ENCODE peak calls at places on chromosomes 1 and 21, in four cellular contexts. C is nephron progenitor cell, M is left lung, I is right atrium auricular region. X is an unnamed sample.

GRCh38 chr1:47175227-47175934 is 14.5 kb downstream of the PDZK1IP1 start:
- DNase-seq in M (no peak), I (no peak), C (peak), X (peak)

GRCh38 chr1:9529190-9529589 is 10.1 kb upstream of the SLC25A33 start:
- DNase-seq in C (no peak), M (no peak), I (no peak), X (no peak)

GRCh38 chr21:39451332-39452206 is at the start of gene SH3BGR:
- DNase-seq in I (peak), M (no peak), C (peak), X (no peak)

GRCh38 chr1:162028726-162029125 is 5.1 kb upstream of the OLFML2B start:
- DNase-seq in I (no peak), M (no peak), C (no peak), X (no peak)

GRCh38 chr1:245099401-245099800 is 55.4 kb upstream of the KIF26B start:
- DNase-seq in I (no peak), C (no peak), M (no peak), X (peak)

GRCh38 chr1:210792703-210793102 is 341.2 kb downstream of the KCNH1 start:
- DNase-seq in I (no peak), M (no peak), C (no peak), X (no peak)

GRCh38 chr1:67838180-67838912 is 5.1 kb upstream of the GNG12 start:
- DNase-seq in M (no peak), I (no peak), C (no peak), X (no peak)

GRCh38 chr1:157312270-157312812 is 174.1 kb upstream of the ETV3 start:
- DNase-seq in I (no peak), M (no peak), C (no peak), X (no peak)

GRCh38 chr1:204136814-204137213 is 15.0 kb downstream of the ETNK2 start:
- DNase-seq in I (no peak), M (no peak), C (no peak), X (no peak)

GRCh38 chr1:182589931-182590330 is 875 bp upstream of the RNASEL start:
- DNase-seq in C (no peak), M (no peak), I (no peak), X (no peak)

GRCh38 chr1:23555225-23555801 is 4.0 kb downstream of the ID3 start:
- DNase-seq in C (peak), M (no peak), I (no peak), X (no peak)

GRCh38 chr1:38059632-38060286 is 13.2 kb upstream of the POU3F1 start:
- DNase-seq in C (no peak), I (no peak), M (no peak), X (no peak)

GRCh38 chr1:167819849-167820683 is 93.9 kb downstream of the ADCY10 start:
- DNase-seq in C (peak), M (peak), I (peak), X (peak)

GRCh38 chr1:6601049-6601864 is 1.4 kb downstream of the KLHL21 start:
- DNase-seq in C (peak), M (peak), I (peak), X (no peak)

GRCh38 chr21:42263591-42264131 is 44.7 kb downstream of the ABCG1 start:
- DNase-seq in M (peak), C (no peak), I (peak), X (no peak)

GRCh38 chr1:99963041-99963795 is 6.6 kb upstream of the SLC35A3 start:
- DNase-seq in C (no peak), M (no peak), I (no peak), X (no peak)

GRCh38 chr1:92476071-92476607 is 10.6 kb downstream of the GFI1 start:
- DNase-seq in I (no peak), C (no peak), M (no peak), X (no peak)

GRCh38 chr1:230591676-230592075 is 50.6 kb upstream of the COG2 start:
- DNase-seq in M (no peak), C (no peak), I (no peak), X (no peak)

GRCh38 chr1:68051475-68051874 is 1.0 kb upstream of the DIRAS3 start:
- DNase-seq in I (peak), M (peak), C (peak), X (peak)

GRCh38 chr1:240803151-240803550 is 191.2 kb upstream of the GREM2 start:
- DNase-seq in C (no peak), I (no peak), M (no peak), X (no peak)

GRCh38 chr1:143661418-143662120 is 310.2 kb downstream of the FAM72C start:
- DNase-seq in C (no peak), M (no peak), I (no peak), X (no peak)

GRCh38 chr1:9066945-9067807 is 2.3 kb downstream of the SLC2A5 start:
- DNase-seq in M (no peak), I (peak), C (no peak), X (no peak)

GRCh38 chr1:66940968-66941367 is 16.2 kb downstream of the MIER1 start:
- DNase-seq in M (no peak), I (no peak), C (no peak), X (no peak)

GRCh38 chr1:215597961-215598360 is 30.9 kb downstream of the KCTD3 start:
- DNase-seq in I (no peak), C (no peak), M (no peak), X (no peak)

GRCh38 chr1:55402676-55403464 is 187.7 kb upstream of the USP24 start:
- DNase-seq in I (no peak), C (no peak), M (no peak), X (no peak)

GRCh38 chr1:87203890-87204289 is 124.8 kb upstream of the LMO4 start:
- DNase-seq in I (no peak), M (no peak), C (no peak), X (no peak)

GRCh38 chr1:236875975-236876374 is 80.9 kb downstream of the MTR start:
- DNase-seq in C (no peak), M (no peak), I (no peak), X (no peak)

GRCh38 chr1:70195342-70195741 is 10.0 kb downstream of the LRRC40 start:
- DNase-seq in C (no peak), I (no peak), M (no peak), X (no peak)

GRCh38 chr21:45971487-45972352 is 9.8 kb upstream of the COL6A1 start:
- DNase-seq in M (peak), C (peak), I (peak), X (no peak)

GRCh38 chr1:1781526-1781903 is 3.2 kb upstream of the NADK start:
- DNase-seq in I (no peak), C (no peak), M (no peak), X (no peak)

GRCh38 chr1:74010206-74010605 is 187.8 kb downstream of the LRRIQ3 start:
- DNase-seq in I (no peak), C (no peak), M (no peak), X (no peak)

GRCh38 chr1:48924099-48924498 is 147.4 kb upstream of the BEND5 start:
- DNase-seq in M (no peak), C (no peak), I (no peak), X (no peak)

GRCh38 chr1:8362701-8363101 is 44.8 kb downstream of the SLC45A1 start:
- DNase-seq in M (no peak), C (no peak), I (no peak), X (no peak)

GRCh38 chr1:36609241-36610027 is 126.7 kb upstream of the CSF3R start:
- DNase-seq in I (no peak), M (no peak), C (peak), X (peak)

GRCh38 chr1:22821027-22821426 is 110.4 kb downstream of the EPHB2 start:
- DNase-seq in I (no peak), M (no peak), C (no peak), X (no peak)

GRCh38 chr21:40841524-40842196 is 5.3 kb downstream of the DSCAM start:
- DNase-seq in C (peak), M (peak), I (no peak), X (peak)
- TF ChIP-seq CTCF in C (peak), M (no peak), I (peak), X (peak)

DNA sequence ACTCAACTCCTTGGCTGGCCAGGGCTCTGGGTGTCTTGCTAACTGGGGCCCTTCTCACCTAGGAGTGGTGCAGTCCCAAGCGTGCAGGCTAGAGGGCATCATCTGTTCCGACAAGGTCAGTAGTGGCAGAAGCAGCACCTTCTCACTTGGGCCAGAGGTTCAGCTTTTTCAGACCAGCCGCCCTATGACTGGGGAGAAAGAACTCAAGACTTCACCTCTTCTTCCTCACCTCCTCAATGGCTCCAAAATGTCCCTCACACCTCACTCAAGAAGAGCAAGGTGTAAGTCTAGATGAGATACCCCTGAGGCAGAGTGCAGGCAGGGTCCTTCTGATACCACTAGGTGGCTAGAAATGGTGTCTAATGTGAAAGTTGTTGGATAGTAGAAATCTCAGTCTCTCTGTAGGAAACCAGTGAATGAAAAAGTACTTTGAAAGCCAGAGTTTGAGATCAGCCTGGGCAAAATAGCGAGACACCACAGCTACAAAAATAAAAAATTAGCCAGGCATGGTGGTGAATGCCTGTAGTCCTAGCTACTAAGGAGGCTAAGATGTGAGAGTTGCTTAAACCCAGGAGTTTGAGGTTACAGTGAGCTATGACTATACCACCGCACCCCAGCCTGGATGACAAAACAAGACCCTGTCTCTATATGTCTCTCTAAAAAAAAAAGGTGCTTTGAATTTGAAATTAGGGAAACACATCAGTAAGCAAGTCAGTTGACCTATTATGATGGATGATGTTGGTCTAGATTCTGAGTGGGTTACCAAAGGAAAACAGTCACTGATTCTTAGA is 8.6 kb upstream of the IL20 start:
- DNase-seq in M (no peak), C (no peak), I (no peak), X (no peak)
- TF ChIP-seq CTCF in M (no peak), C (no peak), I (no peak), X (peak)

GRCh38 chr1:243470492-243470891 is 214.7 kb downstream of the SDCCAG8 start:
- DNase-seq in C (no peak), M (no peak), I (no peak), X (no peak)
- TF ChIP-seq CTCF in C (no peak), M (no peak), I (no peak), X (no peak)

GRCh38 chr1:16984717-16985116 is 4.3 kb upstream of the MFAP2 start:
- DNase-seq in C (no peak), M (no peak), I (peak), X (no peak)

GRCh38 chr1:16988210-16988609 is 7.8 kb upstream of the MFAP2 start:
- DNase-seq in M (no peak), C (no peak), I (no peak), X (no peak)

GRCh38 chr1:16989676-16990391 is 9.4 kb upstream of the MFAP2 start:
- DNase-seq in I (no peak), M (no peak), C (no peak), X (no peak)

GRCh38 chr1:16986113-16986512 is 5.7 kb upstream of the MFAP2 start:
- DNase-seq in C (no peak), M (no peak), I (no peak), X (no peak)

GRCh38 chr1:16986596-16987361 is 6.4 kb upstream of the MFAP2 start:
- DNase-seq in M (no peak), I (no peak), C (peak), X (peak)
- TF ChIP-seq CTCF in M (no peak), I (peak), C (peak), X (peak)

DNA sequence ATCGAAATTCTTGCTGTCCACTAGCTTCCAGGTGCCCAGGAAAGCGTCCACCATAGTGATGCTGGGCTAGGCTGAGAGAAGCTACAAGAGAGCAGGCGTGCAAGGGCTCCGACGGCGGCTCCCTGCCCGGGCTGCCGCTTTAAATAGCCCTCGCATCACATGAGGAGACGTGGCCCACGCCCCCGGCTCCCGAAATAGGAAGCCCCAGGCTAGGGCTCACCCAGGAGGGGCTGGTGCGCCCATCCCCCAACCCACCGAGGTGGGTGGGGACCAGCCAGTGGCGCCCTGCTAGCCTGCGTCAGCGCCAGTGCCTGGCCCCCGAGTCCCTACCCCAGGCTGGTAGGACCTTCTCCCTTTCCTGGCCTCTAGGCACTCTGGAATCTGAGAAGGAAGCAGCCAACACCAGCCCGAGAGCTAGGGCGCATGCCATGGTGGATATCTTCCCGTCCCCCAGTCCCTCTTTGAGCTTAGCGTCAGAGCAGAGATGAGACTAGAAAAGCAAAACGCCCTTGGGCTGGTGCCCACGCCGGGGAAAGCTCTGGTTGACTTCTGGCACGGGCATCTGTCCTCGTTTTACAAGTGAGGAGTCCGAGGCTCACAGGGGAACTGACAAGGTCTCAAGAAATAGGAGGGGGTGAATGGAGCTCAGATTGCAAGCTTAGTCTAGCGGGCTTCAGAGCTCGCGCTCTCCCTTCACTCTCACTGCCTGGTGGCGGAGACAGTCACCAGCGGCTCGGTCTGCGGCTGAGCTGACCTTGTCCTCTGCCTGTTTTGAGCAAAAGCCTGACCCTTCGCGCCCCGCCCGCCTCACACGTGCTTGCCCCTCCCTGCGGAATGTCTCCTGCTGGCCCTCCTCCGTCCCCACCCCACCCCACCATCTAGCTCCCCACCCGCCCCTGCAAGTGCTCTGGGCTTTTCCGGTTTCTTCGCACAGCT is at the start of gene FABP3:
- DNase-seq in C (peak), I (peak), M (peak), X (peak)
- TF ChIP-seq CTCF in C (no peak), I (no peak), M (no peak), X (no peak)

DNA sequence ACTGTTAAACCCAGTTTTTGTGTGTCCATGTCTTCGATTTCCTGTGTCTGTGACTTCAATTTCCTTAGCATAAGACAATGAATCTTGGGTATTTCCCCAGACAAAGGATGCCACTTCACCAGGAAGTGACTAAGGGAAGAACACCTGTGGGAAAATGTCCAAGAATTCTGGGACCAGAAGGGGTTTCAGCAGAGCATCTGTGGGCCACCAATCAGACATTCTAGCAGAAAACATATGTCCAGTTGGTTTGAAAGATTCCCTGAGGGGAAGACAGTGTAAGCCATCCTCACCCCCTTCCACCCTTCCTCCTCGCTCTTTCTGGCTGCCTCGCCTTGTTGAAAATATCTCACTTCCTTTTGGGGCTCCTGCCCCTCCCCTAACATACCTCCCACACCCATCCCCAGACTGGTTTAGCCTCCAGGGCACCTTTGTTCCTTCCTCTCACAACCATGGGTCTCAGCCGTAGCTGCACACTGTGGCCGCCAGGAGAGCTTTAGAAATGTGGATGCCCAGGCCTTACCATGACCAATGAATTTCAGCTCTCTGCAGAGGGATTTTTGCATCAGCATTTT is 25.5 kb upstream of the IFNAR1 start:
- DNase-seq in C (no peak), M (no peak), I (no peak), X (no peak)
- TF ChIP-seq CTCF in C (no peak), M (no peak), I (no peak), X (peak)

GRCh38 chr1:152926091-152926490 is 17.7 kb downstream of the IVL start:
- DNase-seq in I (no peak), C (no peak), M (no peak), X (no peak)
- TF ChIP-seq CTCF in I (no peak), C (no peak), M (no peak), X (no peak)

DNA sequence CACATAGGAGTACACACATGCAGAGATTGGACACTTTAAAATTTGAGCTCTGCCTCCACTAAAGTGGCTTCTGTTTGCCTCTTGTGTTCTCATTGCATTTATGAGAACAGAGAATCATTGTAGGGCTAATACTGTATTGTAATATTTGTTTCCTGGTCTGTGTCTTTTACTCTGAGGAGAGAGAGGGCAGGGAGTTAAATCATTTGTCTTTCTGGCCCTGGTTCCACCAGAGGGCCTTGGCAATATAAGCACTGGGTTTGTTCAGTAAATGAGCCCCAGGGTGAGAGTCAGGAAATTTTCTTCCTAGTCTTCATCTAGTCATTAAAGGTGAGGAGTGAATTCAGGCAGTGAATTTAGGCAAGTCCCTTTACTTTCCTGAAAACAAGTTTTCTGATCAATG is 70.3 kb downstream of the NFIA start:
- DNase-seq in C (no peak), I (no peak), M (no peak), X (no peak)
- TF ChIP-seq CTCF in C (no peak), I (no peak), M (no peak), X (no peak)

X was measured in neural crest cell.